ENCODE peak calls at places on chromosomes 11 and 22, in seven cellular contexts. Q, H, Z, C, V, A and P are unnamed samples. For H3K27me3, the result is how much of the 10 kb centered on the place peaks cover.

GRCh38 chr11:71206186-71206585 is 46.2 kb downstream of the SHANK2 start:
- DNase-seq in Z (no peak), A (no peak), H (peak), V (peak), C (no peak), Q (no peak), P (no peak)

GRCh38 chr22:37415210-37415609 is 12.1 kb downstream of the ELFN2 start:
- DNase-seq in Z (no peak), A (no peak), V (no peak), Q (no peak), C (no peak), H (no peak), P (no peak)

GRCh38 chr22:40237788-40238424 is 60.2 kb downstream of the TNRC6B start:
- DNase-seq in C (no peak), Q (no peak), A (no peak), H (no peak), Z (no peak), V (no peak), P (no peak)

GRCh38 chr22:20094158-20094807 is 14.2 kb downstream of the DGCR8 start:
- DNase-seq in C (no peak), A (no peak), H (no peak), Q (no peak), Z (no peak), V (no peak), P (no peak)

GRCh38 chr11:46119352-46120216 is 1.7 kb downstream of the PHF21A start:
- DNase-seq in A (peak), Z (peak), Q (peak), H (peak), V (peak), C (no peak), P (peak)

GRCh38 chr11:112961146-112961668 is at the start of gene NCAM1:
- DNase-seq in A (no peak), H (peak), C (peak), Z (peak), Q (peak), V (peak), P (peak)

GRCh38 chr11:65224939-65225283 is 36.9 kb upstream of the POLA2 start:
- DNase-seq in A (no peak), H (peak), Q (peak), V (peak), Z (no peak), C (peak), P (no peak)

GRCh38 chr11:117919326-117920275 is 9.6 kb downstream of the TMPRSS13 start:
- DNase-seq in Z (no peak), C (no peak), Q (no peak), H (no peak), V (no peak), A (no peak), P (no peak)

GRCh38 chr11:122334546-122335375 is 218.7 kb upstream of the BLID start:
- DNase-seq in Q (no peak), C (no peak), A (no peak), Z (no peak), V (no peak), H (no peak), P (no peak)

GRCh38 chr11:58334708-58335107 is 24.2 kb downstream of the OR5B17 start:
- DNase-seq in C (peak), Z (no peak), V (no peak), H (no peak), Q (no peak), A (no peak), P (no peak)

GRCh38 chr11:3195251-3196160 is 23.1 kb downstream of the MRGPRG start:
- DNase-seq in C (peak), A (no peak), H (peak), V (no peak), Z (no peak), Q (no peak), P (no peak)
- TF ChIP-seq CTCF in C (peak), A (no peak), H (peak), V (peak), Z (no peak), Q (no peak), P (no peak)

GRCh38 chr11:66581261-66581660 is 11.6 kb downstream of the CCDC87 start:
- DNase-seq in Q (no peak), H (no peak), C (no peak), Z (no peak), V (no peak), A (no peak), P (no peak)
- H3K27me3 ChIP-seq in Q (under half), H (under half), C (under half), Z (under half), V (under half), A (under half), P (under half)

GRCh38 chr11:40294343-40294723 is 1165.1 kb downstream of the LRRC4C start:
- DNase-seq in Z (no peak), Q (no peak), C (no peak), V (no peak), H (no peak), A (no peak), P (no peak)

GRCh38 chr11:40291304-40292100 is 1168.0 kb downstream of the LRRC4C start:
- DNase-seq in Q (no peak), C (no peak), Z (no peak), H (no peak), A (no peak), V (no peak), P (no peak)

GRCh38 chr11:40293655-40294342 is 1165.7 kb downstream of the LRRC4C start:
- DNase-seq in H (peak), V (peak), Q (peak), Z (peak), A (no peak), C (no peak), P (no peak)

GRCh38 chr11:40295466-40295865 is 1164.0 kb downstream of the LRRC4C start:
- DNase-seq in V (no peak), C (no peak), Z (no peak), A (no peak), Q (no peak), H (no peak), P (no peak)

DNA sequence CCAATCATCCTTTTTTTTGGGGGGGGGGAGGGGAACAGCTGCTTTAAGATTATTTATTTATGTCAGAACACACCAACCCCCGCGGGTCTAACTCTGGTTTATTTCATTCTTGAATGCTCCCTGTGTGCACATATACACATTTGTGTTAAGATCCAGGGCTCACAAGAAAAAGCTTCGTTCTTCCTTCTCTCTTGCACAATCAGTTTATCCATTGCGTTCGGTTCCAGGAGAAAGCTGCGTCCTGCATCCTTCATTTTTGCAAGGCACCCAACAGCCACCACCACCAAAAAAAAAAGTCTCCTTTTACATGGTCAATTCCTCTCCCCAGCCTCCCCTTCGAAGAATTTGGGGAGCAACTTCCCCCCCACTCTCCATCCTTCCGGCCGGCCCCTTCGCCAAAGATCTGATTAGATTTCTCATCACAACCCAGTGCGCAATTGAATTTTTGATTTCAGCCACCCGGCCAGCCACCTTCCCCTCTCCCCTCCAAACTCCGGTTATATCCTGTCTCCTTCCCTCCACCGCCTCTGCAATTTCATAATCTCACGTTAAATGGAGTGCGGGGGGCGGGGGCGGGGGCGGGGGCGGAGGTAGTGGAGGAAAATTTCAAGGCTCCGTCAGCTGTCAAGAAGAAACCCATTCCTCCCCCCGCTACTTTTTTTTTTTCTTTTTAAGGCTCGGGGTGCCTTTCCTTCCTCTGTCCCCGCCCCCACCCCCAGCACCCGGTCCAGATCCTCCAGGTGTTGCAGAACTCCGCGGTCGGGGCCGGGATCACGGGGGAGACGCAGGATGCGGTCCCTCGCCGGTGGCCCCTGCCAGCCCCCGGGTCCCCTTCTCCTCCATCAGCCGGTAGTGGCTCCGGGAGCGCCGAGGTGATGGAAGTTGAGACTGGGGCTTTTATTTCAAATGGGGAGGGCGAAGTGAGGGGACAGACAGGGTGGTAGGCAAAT is 1166.5 kb downstream of the LRRC4C start:
- DNase-seq in Z (no peak), C (no peak), V (peak), H (peak), A (no peak), Q (peak), P (no peak)
- H3K4me3 ChIP-seq in Z (peak), C (no peak), V (peak), H (peak), A (no peak), Q (peak), P (no peak)

GRCh38 chr11:250740-251299 is 14.0 kb downstream of the PSMD13 start:
- DNase-seq in Z (peak), V (peak), C (no peak), A (peak), H (peak), Q (peak), P (no peak)

GRCh38 chr11:250274-250673 is 13.5 kb downstream of the PSMD13 start:
- DNase-seq in H (no peak), C (no peak), Q (no peak), A (no peak), V (no peak), Z (no peak), P (no peak)

GRCh38 chr11:253160-253885 is 16.5 kb downstream of the PSMD13 start:
- DNase-seq in H (no peak), V (no peak), Q (no peak), Z (no peak), C (no peak), A (no peak), P (no peak)

GRCh38 chr11:252666-253065 is 15.9 kb downstream of the PSMD13 start:
- DNase-seq in H (no peak), V (no peak), A (no peak), Z (no peak), C (no peak), Q (no peak), P (no peak)

DNA sequence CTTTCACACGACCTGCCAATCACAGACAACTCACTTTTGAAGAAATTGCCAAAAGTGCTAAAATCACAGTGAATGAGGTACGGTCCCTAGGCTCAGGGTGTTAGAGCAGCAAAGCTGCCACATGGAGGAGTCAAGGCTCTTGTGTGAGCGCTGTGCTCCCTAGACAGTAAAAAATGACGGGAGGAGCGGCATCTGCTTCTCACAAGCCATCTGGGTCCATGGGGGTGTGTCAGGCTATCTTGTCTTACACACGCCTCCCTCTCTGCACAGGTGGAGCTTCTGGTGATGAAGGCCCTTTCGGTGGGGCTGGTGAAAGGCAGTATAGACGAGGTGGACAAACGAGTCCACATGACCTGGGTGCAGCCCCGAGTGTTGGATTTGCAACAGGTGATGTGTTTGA is 14.8 kb downstream of the PSMD13 start:
- DNase-seq in A (no peak), V (no peak), H (no peak), C (no peak), Q (no peak), Z (no peak), P (no peak)
- TF ChIP-seq CTCF in A (no peak), V (no peak), H (peak), C (no peak), Q (no peak), Z (no peak), P (no peak)